ENCODE peak calls at places on chromosomes 12 and 14, in six cellular contexts. T, E, A, W, O and Y are unnamed samples.

GRCh38 chr14:54564071-54564798 is 2.7 kb upstream of the SAMD4A start:
- DNase-seq in T (no peak), E (peak; percentile 73), A (peak; percentile 26), W (peak; percentile 36), O (no peak), Y (peak; percentile 75)

GRCh38 chr12:113080692-113081091 is 24.2 kb downstream of the DTX1 start:
- DNase-seq in T (no peak), E (no peak), A (no peak), W (no peak), O (no peak), Y (no peak)

GRCh38 chr14:104872469-104873341 is 7.6 kb downstream of the CEP170B start:
- DNase-seq in T (no peak), E (no peak), A (peak; percentile 52), W (no peak), O (peak; percentile 30), Y (peak; percentile 98)

GRCh38 chr12:95976416-95976832 is 19.7 kb downstream of the HAL start:
- DNase-seq in T (no peak), E (no peak), A (peak; percentile 36), W (peak; percentile 82), O (no peak), Y (no peak)

GRCh38 chr12:105084251-105085250 is at the start of gene ALDH1L2:
- DNase-seq in T (no peak), E (peak; percentile 77), A (peak; percentile 89), W (peak; percentile 15), O (peak; percentile 55), Y (peak; percentile 95)

GRCh38 chr12:12449533-12450025 is 92.7 kb downstream of the BORCS5 start:
- DNase-seq in T (no peak), E (no peak), A (no peak), W (peak; percentile 98), O (no peak), Y (no peak)

GRCh38 chr12:97487470-97487869 is 24.9 kb downstream of the RMST start:
- DNase-seq in T (no peak), E (no peak), A (no peak), W (no peak), O (no peak), Y (no peak)

GRCh38 chr14:103151270-103151933 is 28.1 kb downstream of the TNFAIP2 start:
- DNase-seq in T (no peak), E (no peak), A (no peak), W (no peak), O (no peak), Y (no peak)

GRCh38 chr12:26271889-26272492 is 76.6 kb downstream of the SSPN start:
- DNase-seq in T (peak; percentile 80), E (peak; percentile 93), A (peak; percentile 94), W (no peak), O (peak; percentile 84), Y (peak; percentile 58)

GRCh38 chr12:106840217-106840616 is 65.7 kb downstream of the RIC8B start:
- DNase-seq in T (no peak), E (peak; percentile 85), A (peak; percentile 83), W (peak; percentile 65), O (peak; percentile 19), Y (peak; percentile 26)

GRCh38 chr12:52415870-52416750 is 10.0 kb upstream of the KRT82 start:
- DNase-seq in T (peak; percentile 90), E (no peak), A (peak; percentile 63), W (no peak), O (no peak), Y (peak; percentile 92)

GRCh38 chr12:53223391-53224267 is 8.4 kb downstream of the RARG start:
- DNase-seq in T (no peak), E (peak; percentile 46), A (peak; percentile 66), W (no peak), O (no peak), Y (peak; percentile 87)

GRCh38 chr12:32230607-32230982 is 123.9 kb downstream of the BICD1 start:
- DNase-seq in T (no peak), E (no peak), A (no peak), W (no peak), O (no peak), Y (no peak)

GRCh38 chr14:94540031-94540794 is 21.0 kb upstream of the SERPINA4 start:
- DNase-seq in T (no peak), E (peak; percentile 43), A (no peak), W (peak; percentile 69), O (no peak), Y (peak; percentile 90)

GRCh38 chr12:26187429-26187828 is 7.9 kb upstream of the SSPN start:
- DNase-seq in T (no peak), E (no peak), A (no peak), W (peak; percentile 12), O (no peak), Y (no peak)

GRCh38 chr12:106292339-106292738 is 10.2 kb upstream of the TCP11L2 start:
- DNase-seq in T (no peak), E (no peak), A (no peak), W (no peak), O (no peak), Y (no peak)

GRCh38 chr12:104742551-104742961 is 215.5 kb downstream of the SLC41A2 start:
- DNase-seq in T (no peak), E (no peak), A (no peak), W (no peak), O (no peak), Y (no peak)

GRCh38 chr14:94864421-94865195 is 94.7 kb upstream of the GSC start:
- DNase-seq in T (no peak), E (no peak), A (no peak), W (no peak), O (no peak), Y (no peak)

GRCh38 chr12:98559666-98560065 is 33.8 kb upstream of the SLC25A3 start:
- DNase-seq in T (no peak), E (no peak), A (no peak), W (peak; percentile 60), O (no peak), Y (no peak)

GRCh38 chr12:107917912-107918800 is 143.7 kb downstream of the ASCL4 start:
- DNase-seq in T (no peak), E (no peak), A (peak; percentile 4), W (peak; percentile 23), O (no peak), Y (no peak)

GRCh38 chr14:90827919-90828610 is 11.8 kb upstream of the TTC7B start:
- DNase-seq in T (no peak), E (peak; percentile 93), A (peak; percentile 81), W (peak; percentile 71), O (peak; percentile 68), Y (peak; percentile 99)

GRCh38 chr12:55737581-55738112 is 5.3 kb upstream of the GDF11 start:
- DNase-seq in T (no peak), E (no peak), A (no peak), W (no peak), O (no peak), Y (no peak)

GRCh38 chr14:96567289-96567899 is 65.2 kb downstream of the PAPOLA start:
- DNase-seq in T (no peak), E (peak; percentile 46), A (peak; percentile 25), W (peak; percentile 21), O (no peak), Y (no peak)

GRCh38 chr14:99513946-99514551 is 32.8 kb downstream of the CCNK start:
- DNase-seq in T (no peak), E (no peak), A (no peak), W (no peak), O (no peak), Y (peak; percentile 65)

DNA sequence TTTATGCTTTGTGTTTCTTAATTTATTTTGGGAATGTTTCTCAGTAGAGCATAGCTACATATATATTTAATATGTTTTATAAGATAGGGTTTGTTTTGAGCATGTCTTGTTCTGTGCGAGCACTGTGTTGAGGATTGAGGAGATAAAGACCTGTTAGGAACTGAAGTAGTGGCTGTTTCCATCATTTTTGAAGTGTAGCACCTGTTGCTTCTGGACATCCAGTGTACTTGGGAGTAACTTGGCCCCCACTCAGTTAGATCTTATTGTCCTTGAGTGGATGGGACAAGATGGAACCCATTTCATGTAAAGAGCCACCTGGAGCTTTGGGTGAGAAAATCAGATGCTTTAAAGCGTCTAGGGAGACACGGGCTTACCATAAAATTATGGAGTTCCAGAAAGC is 8.7 kb downstream of the PPP2R5C start:
- DNase-seq in T (no peak), E (no peak), A (no peak), W (no peak), O (no peak), Y (no peak)
- H3K36me3 ChIP-seq in T (peaks cover 2% of the 10 kb centered on the region), E (no peaks in the 10 kb centered on the region), A (no peaks in the 10 kb centered on the region), W (peaks cover 6% of the 10 kb centered on the region), O (peaks cover 8% of the 10 kb centered on the region), Y (no peaks in the 10 kb centered on the region)

DNA sequence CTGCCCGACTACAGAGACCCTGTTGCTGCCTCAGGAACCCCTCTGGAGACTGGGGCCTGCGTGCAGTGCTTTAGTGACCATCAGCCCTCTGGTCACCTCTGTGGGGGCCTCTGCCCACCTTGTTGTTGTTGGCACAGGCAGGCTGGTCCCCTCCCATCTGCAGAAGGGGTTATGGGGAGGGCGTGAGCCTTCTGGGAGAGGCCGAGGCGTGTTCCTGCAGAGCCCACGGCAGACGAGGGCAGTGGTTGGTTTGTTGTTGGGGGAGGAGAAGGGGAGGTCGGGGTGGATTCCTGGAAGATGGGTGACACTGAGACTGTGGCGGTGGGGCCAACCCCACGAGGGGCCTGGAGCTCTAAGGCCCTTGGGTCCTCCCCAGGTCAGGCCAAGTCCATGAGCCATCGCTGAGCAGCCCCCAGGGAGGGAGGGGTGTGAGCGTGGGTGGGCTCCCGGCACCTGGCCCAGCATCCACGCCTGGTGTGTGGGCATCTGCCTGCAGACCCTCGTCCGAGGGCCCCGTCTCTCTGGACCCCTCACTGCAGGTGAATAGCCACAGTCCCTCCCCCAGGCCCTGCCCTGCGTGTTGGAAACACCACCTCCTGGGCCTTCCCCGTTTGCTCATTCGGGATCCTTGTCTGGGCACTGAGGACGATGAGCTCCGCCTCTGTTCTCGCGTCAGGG is 23.6 kb downstream of the FBRSL1 start:
- DNase-seq in T (no peak), E (no peak), A (no peak), W (no peak), O (no peak), Y (no peak)
- H4K20me1 ChIP-seq in T (peaks cover 3% of the 10 kb centered on the region), E (no peaks in the 10 kb centered on the region), A (no peaks in the 10 kb centered on the region), W (no peaks in the 10 kb centered on the region), O (peaks cover 23% of the 10 kb centered on the region), Y (peaks cover 27% of the 10 kb centered on the region)

GRCh38 chr12:116298578-116298977 is 21.1 kb upstream of the MED13L start:
- DNase-seq in T (no peak), E (no peak), A (no peak), W (no peak), O (no peak), Y (no peak)
- H3K4me2 ChIP-seq in T (no peak overlapping the region), E (no peak overlapping the region), A (no peak overlapping the region), W (no peak overlapping the region), O (peak overlapping the region; percentile 49), Y (no peak overlapping the region)

DNA sequence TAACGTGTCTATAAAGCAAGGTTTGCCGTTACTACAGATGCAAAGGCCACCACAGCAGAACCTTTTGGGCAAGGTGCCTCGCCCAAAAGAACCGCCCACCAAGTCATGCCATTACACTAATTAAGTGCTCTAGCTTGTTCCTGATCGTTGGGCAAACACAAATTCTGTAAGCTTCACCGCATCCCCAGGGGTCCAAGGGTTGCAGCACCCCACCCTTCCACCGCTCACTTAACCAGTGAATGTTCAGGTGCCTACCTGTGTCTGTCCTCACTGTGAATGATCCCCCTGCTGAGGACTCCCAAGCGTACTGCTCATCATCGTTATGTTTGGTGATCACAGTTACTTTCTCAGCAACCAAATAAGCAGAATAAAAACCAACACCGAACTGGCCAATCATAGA is 1.3 kb downstream of the HSP90AA1 start:
- DNase-seq in T (no peak), E (no peak), A (no peak), W (no peak), O (peak; percentile 34), Y (no peak)
- H3K36me3 ChIP-seq in T (peaks cover 25% of the 10 kb centered on the region), E (peaks cover 21% of the 10 kb centered on the region), A (peaks cover 27% of the 10 kb centered on the region), W (peaks cover 45% of the 10 kb centered on the region), O (peaks cover 58% of the 10 kb centered on the region), Y (peaks cover 55% of the 10 kb centered on the region)